ENCODE peak calls at places on chromosomes 13 and 19, in seven cellular contexts. Z, O, C, B, F, X and T are unnamed samples.

GRCh38 chr13:109156181-109156935 is 526.9 kb downstream of the MYO16 start:
- DNase-seq in X (peak), C (peak), F (peak), B (no peak), O (no peak), Z (no peak), T (peak)

GRCh38 chr19:48481846-48482639 is 12.9 kb downstream of the CYTH2 start:
- DNase-seq in C (no peak), Z (no peak), X (no peak), O (no peak), F (no peak), B (no peak), T (no peak)

GRCh38 chr19:14450168-14450874 is 17.2 kb downstream of the PKN1 start:
- DNase-seq in X (no peak), Z (peak), O (peak), C (peak), F (no peak), B (no peak), T (peak)

GRCh38 chr19:10132848-10133350 is 13.2 kb upstream of the EIF3G start:
- DNase-seq in C (no peak), O (no peak), F (no peak), B (no peak), X (no peak), Z (no peak), T (no peak)

GRCh38 chr13:81821259-81821658 is 1480.3 kb upstream of the SPRY2 start:
- DNase-seq in B (no peak), O (no peak), F (no peak), C (no peak), Z (no peak), X (no peak), T (no peak)

GRCh38 chr19:46478356-46478986 is 7.1 kb upstream of the PNMA8A start:
- DNase-seq in O (no peak), B (no peak), F (peak), Z (peak), C (peak), X (no peak), T (peak)

GRCh38 chr13:114022309-114022669 is 48.4 kb upstream of the C13orf46 start:
- DNase-seq in B (no peak), Z (no peak), O (no peak), F (no peak), C (no peak), X (no peak), T (no peak)

GRCh38 chr13:31797154-31797775 is 57.9 kb downstream of the RXFP2 start:
- DNase-seq in O (no peak), B (peak), X (no peak), Z (peak), C (peak), F (peak), T (peak)

GRCh38 chr19:17611462-17612244 is 56.2 kb downstream of the COLGALT1 start:
- DNase-seq in F (no peak), B (no peak), C (no peak), O (no peak), X (no peak), Z (no peak), T (no peak)

GRCh38 chr19:10388957-10389356 is 8.6 kb upstream of the TYK2 start:
- DNase-seq in X (peak), C (peak), B (peak), F (peak), O (no peak), Z (peak), T (peak)

GRCh38 chr19:8973501-8974091 is 36.6 kb downstream of the MUC16 start:
- DNase-seq in X (no peak), Z (no peak), C (peak), O (no peak), F (no peak), B (no peak), T (peak)

GRCh38 chr13:40167327-40167726 is 499.1 kb downstream of the FOXO1 start:
- DNase-seq in F (no peak), O (no peak), C (no peak), B (no peak), Z (no peak), X (no peak), T (no peak)

GRCh38 chr19:15810335-15810734 is 5.1 kb downstream of the OR10H1 start:
- DNase-seq in F (no peak), X (no peak), B (no peak), Z (no peak), C (no peak), O (no peak), T (no peak)

GRCh38 chr13:30334663-30335386 is 27.5 kb upstream of the KATNAL1 start:
- DNase-seq in F (peak), C (no peak), O (no peak), X (no peak), Z (peak), B (peak), T (no peak)

GRCh38 chr13:59533561-59534337 is 630.0 kb downstream of the DIAPH3 start:
- DNase-seq in X (no peak), Z (peak), C (peak), B (no peak), F (peak), O (no peak), T (peak)

GRCh38 chr13:67229438-67230242 is 496 bp downstream of the PCDH9 start:
- DNase-seq in F (no peak), Z (peak), X (no peak), B (peak), O (no peak), C (peak), T (peak)

GRCh38 chr13:52738719-52739467 is 727 bp downstream of the CNMD start:
- DNase-seq in C (peak), B (no peak), O (no peak), F (no peak), X (no peak), Z (peak), T (no peak)

GRCh38 chr13:100483836-100484381 is 104.7 kb downstream of the GGACT start:
- DNase-seq in O (no peak), B (no peak), Z (no peak), X (no peak), C (no peak), F (no peak), T (no peak)

GRCh38 chr19:7595466-7596133 is at the start of gene CAMSAP3:
- DNase-seq in Z (peak), O (no peak), B (peak), F (no peak), X (peak), C (peak), T (no peak)

GRCh38 chr13:43879323-43880181 is at the start of the genes CCDC122 and LACC1:
- DNase-seq in C (peak), X (peak), Z (peak), O (no peak), B (peak), F (peak), T (peak)

GRCh38 chr19:35114656-35115537 is 726 bp upstream of the FXYD3 start:
- DNase-seq in F (peak), Z (peak), C (peak), X (peak), B (peak), O (peak), T (peak)

GRCh38 chr19:35592226-35592625 is 6.3 kb downstream of the PMIS2 start:
- DNase-seq in X (peak), C (peak), Z (peak), B (peak), O (peak), F (no peak), T (no peak)

GRCh38 chr19:2084993-2085720 is 11.0 kb downstream of the MOB3A start:
- DNase-seq in Z (no peak), X (no peak), C (no peak), F (no peak), O (no peak), B (no peak), T (no peak)

GRCh38 chr19:55642153-55643002 is 1.1 kb upstream of the ZNF581 start:
- DNase-seq in X (no peak), O (no peak), C (peak), Z (peak), F (no peak), B (peak), T (no peak)

GRCh38 chr13:95710313-95710712 is 33.4 kb downstream of the DNAJC3 start:
- DNase-seq in B (no peak), O (no peak), F (peak), Z (no peak), C (peak), X (no peak), T (peak)

GRCh38 chr13:59532405-59532804 is 631.3 kb downstream of the DIAPH3 start:
- DNase-seq in F (peak), O (no peak), Z (no peak), X (no peak), C (peak), B (no peak), T (no peak)

GRCh38 chr19:17522988-17523872 is 11.8 kb downstream of the PGLS start:
- DNase-seq in C (no peak), O (no peak), X (no peak), Z (no peak), B (no peak), F (no peak), T (no peak)

GRCh38 chr13:68808456-68808855 is 1299.2 kb upstream of the ATXN8OS start:
- DNase-seq in O (no peak), C (peak), Z (no peak), B (no peak), X (no peak), F (peak), T (no peak)

GRCh38 chr19:42199440-42200115 is 17.9 kb downstream of the DEDD2 start:
- DNase-seq in B (peak), Z (no peak), F (no peak), C (no peak), O (no peak), X (peak), T (no peak)

GRCh38 chr19:288911-289310 is 2.3 kb downstream of the PLPP2 start:
- DNase-seq in C (no peak), F (no peak), X (no peak), O (no peak), Z (no peak), B (no peak), T (no peak)

GRCh38 chr13:97194473-97194872 is 27.7 kb upstream of the MBNL2 start:
- DNase-seq in O (peak), F (peak), B (no peak), C (peak), X (no peak), Z (no peak), T (peak)

GRCh38 chr13:35648109-35648508 is 171.6 kb upstream of the MAB21L1 start:
- DNase-seq in C (peak), B (no peak), F (peak), Z (no peak), O (no peak), X (no peak), T (peak)

GRCh38 chr13:59398127-59398526 is 765.6 kb downstream of the DIAPH3 start:
- DNase-seq in X (no peak), C (peak), Z (no peak), B (no peak), O (no peak), F (no peak), T (peak)

GRCh38 chr19:50383307-50383851 is 768 bp upstream of the POLD1 start:
- DNase-seq in O (no peak), F (no peak), Z (no peak), C (no peak), X (peak), B (no peak), T (peak)

GRCh38 chr13:102774210-102774560 is 599 bp upstream of the TEX30 start:
- DNase-seq in Z (no peak), O (no peak), C (no peak), X (no peak), B (no peak), F (no peak), T (no peak)

GRCh38 chr13:104875008-104875762 is 1660.3 kb downstream of the EFNB2 start:
- DNase-seq in C (no peak), B (no peak), O (no peak), Z (no peak), X (no peak), F (no peak), T (no peak)

GRCh38 chr13:32647926-32648325 is 61.7 kb downstream of the PDS5B start:
- DNase-seq in X (no peak), C (no peak), F (no peak), O (no peak), B (no peak), Z (no peak), T (no peak)